ENCODE peak calls at places on chromosomes 7 and 10, in five cellular contexts. Z is neuronal stem cell, H is trophoblast cell, Y is IMR-90, Q is mesenchymal stem cell. F is an unnamed sample.
A peak's percentile ranks its signal among the peaks of the same experiment; 100 is the strongest.

GRCh38 chr10:85790155-85790789 is 576.3 kb downstream of the GRID1 start:
- DNase-seq in Z (no peak), H (no peak), Y (no peak), Q (no peak), F (no peak)

GRCh38 chr10:71068811-71069411 is 143.5 kb upstream of the UNC5B start:
- DNase-seq in Z (no peak), H (no peak), Y (peak; percentile 2), Q (peak; percentile 5), F (peak; percentile 13)

GRCh38 chr7:156675721-156676120 is 35.1 kb downstream of the RNF32 start:
- DNase-seq in Z (no peak), H (no peak), Y (no peak), Q (no peak), F (no peak)

GRCh38 chr10:133245439-133246235 is 8.0 kb downstream of the VENTX start:
- DNase-seq in Z (no peak), H (no peak), Y (no peak), Q (no peak), F (peak; percentile 87)

GRCh38 chr7:121228779-121229178 is 100.0 kb upstream of the WNT16 start:
- DNase-seq in Z (no peak), H (no peak), Y (no peak), Q (no peak), F (no peak)

GRCh38 chr10:125816548-125816947 is 6.5 kb downstream of the UROS start:
- DNase-seq in Z (no peak), H (no peak), Y (no peak), Q (no peak), F (no peak)

GRCh38 chr7:100863406-100863950 is 3.7 kb upstream of the TRIP6 start:
- DNase-seq in Z (no peak), H (no peak), Y (peak; percentile 34), Q (no peak), F (no peak)

GRCh38 chr10:84256510-84257342 is 11.9 kb downstream of the RGR start:
- DNase-seq in Z (peak; percentile 52), H (peak; percentile 48), Y (peak; percentile 51), Q (no peak), F (peak; percentile 75)

GRCh38 chr10:2146079-2146478 is 408.8 kb upstream of the ADARB2 start:
- DNase-seq in Z (no peak), H (no peak), Y (no peak), Q (no peak), F (peak; percentile 59)

GRCh38 chr10:32437334-32437733 is 8.6 kb upstream of the CCDC7 start:
- DNase-seq in Z (no peak), H (no peak), Y (peak; percentile 22), Q (no peak), F (no peak)

GRCh38 chr7:42237891-42238531 is 1.0 kb upstream of the GLI3 start:
- DNase-seq in Z (peak; percentile 76), H (peak; percentile 50), Y (peak; percentile 51), Q (peak; percentile 79), F (peak; percentile 71)

GRCh38 chr7:42234736-42235135 is 2.3 kb downstream of the GLI3 start:
- DNase-seq in Z (no peak), H (peak; percentile 61), Y (no peak), Q (peak; percentile 25), F (no peak)

GRCh38 chr7:42235734-42236133 is 1.3 kb downstream of the GLI3 start:
- DNase-seq in Z (no peak), H (no peak), Y (no peak), Q (peak; percentile 17), F (no peak)

GRCh38 chr7:42237162-42237821 is at the start of gene GLI3:
- DNase-seq in Z (peak; percentile 94), H (peak; percentile 94), Y (peak; percentile 93), Q (peak; percentile 96), F (peak; percentile 96)

DNA sequence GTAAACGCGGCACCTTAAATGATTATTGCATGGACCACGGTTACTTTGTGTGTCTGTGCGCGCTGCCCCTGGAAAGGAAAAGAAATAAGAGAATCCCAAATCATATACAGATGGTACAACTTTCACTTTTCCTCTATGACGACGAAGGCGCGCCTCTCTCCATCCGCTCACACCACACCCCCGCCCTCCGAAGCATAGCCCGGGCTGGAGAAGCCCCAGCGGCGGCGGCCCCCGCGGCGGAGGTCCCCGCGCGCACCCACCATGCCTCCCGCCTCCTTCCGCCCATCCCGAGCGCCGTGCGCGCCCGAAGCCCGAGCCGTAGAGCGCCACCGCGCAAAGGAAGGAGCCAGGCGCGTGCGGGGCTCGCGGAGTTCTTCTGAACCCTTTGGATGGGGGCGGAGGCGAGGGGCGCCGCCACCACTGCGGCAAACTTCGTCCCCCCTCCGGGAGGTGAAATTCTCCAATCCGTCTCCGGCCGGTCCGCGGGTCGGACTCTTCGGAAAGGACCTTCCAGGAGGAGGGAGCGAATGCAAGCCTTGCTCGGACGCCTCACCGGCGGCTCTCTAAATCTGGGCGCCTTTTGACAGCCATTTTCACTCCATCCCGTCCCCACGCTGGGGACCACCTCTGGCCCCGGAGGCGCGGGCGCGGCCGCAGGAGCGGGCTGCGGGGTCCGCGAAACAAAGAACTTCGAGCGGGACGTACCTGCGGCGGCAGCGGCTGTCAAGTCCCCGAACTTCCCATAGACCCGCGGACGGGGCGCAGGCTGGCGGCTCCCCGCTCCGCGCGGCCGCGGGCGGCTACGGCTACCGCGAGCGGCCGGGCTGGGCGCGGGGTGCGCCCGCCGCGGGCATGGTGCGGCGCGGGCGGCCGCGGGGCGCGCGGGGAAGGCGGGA is 495 bp downstream of the GLI3 start:
- DNase-seq in Z (no peak), H (peak; percentile 58), Y (peak; percentile 72), Q (peak; percentile 76), F (peak; percentile 77)
- H3K23ac ChIP-seq in Z (peak overlapping the region; percentile 23), H (no peak overlapping the region), Y (peak overlapping the region; percentile 91), Q (peak overlapping the region; percentile 48), F (peak overlapping the region; percentile 7)

GRCh38 chr7:33950047-33950714 is 44.8 kb downstream of the BMPER start:
- DNase-seq in Z (no peak), H (no peak), Y (no peak), Q (no peak), F (no peak)
- H3K36me3 ChIP-seq in Z (no peaks in the 10 kb centered on the region), H (no peaks in the 10 kb centered on the region), Y (no peaks in the 10 kb centered on the region), Q (no peaks in the 10 kb centered on the region), F (no peaks in the 10 kb centered on the region)

GRCh38 chr7:127377425-127377824 is 15.1 kb downstream of the ZNF800 start:
- DNase-seq in Z (no peak), H (no peak), Y (no peak), Q (no peak), F (no peak)

GRCh38 chr7:127380479-127380878 is 12.0 kb downstream of the ZNF800 start:
- DNase-seq in Z (no peak), H (no peak), Y (no peak), Q (no peak), F (no peak)

GRCh38 chr7:127375626-127376025 is 16.9 kb downstream of the ZNF800 start:
- DNase-seq in Z (no peak), H (no peak), Y (no peak), Q (no peak), F (no peak)

GRCh38 chr7:127379642-127380041 is 12.9 kb downstream of the ZNF800 start:
- DNase-seq in Z (no peak), H (no peak), Y (no peak), Q (no peak), F (no peak)

GRCh38 chr7:127378537-127378936 is 14.0 kb downstream of the ZNF800 start:
- DNase-seq in Z (no peak), H (no peak), Y (no peak), Q (no peak), F (no peak)
- H3K23ac ChIP-seq in Z (no peak overlapping the region), H (no peak overlapping the region), Y (no peak overlapping the region), Q (no peak overlapping the region), F (no peak overlapping the region)

DNA sequence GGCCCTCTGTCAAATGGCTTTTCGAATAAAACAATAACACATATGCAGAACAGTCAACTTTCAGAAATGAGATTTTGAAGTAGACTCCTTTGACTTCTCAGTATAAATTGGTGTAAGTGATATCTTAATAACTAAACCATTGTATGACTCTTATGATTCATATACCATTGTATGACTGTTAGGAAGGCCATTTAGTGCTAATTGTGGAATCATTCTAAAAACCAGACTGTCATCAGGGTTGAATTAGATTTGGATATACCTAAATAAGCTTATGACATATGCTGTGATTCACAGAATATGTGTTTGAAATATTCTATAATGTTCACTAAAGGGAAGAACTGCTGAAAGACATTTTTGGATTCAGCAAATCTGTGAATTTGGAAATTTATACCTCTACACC is 438.0 kb downstream of the MDFIC start:
- DNase-seq in Z (no peak), H (no peak), Y (peak; percentile 33), Q (no peak), F (no peak)
- H3K36me3 ChIP-seq in Z (no peaks in the 10 kb centered on the region), H (no peaks in the 10 kb centered on the region), Y (no peaks in the 10 kb centered on the region), Q (no peaks in the 10 kb centered on the region), F (no peaks in the 10 kb centered on the region)

DNA sequence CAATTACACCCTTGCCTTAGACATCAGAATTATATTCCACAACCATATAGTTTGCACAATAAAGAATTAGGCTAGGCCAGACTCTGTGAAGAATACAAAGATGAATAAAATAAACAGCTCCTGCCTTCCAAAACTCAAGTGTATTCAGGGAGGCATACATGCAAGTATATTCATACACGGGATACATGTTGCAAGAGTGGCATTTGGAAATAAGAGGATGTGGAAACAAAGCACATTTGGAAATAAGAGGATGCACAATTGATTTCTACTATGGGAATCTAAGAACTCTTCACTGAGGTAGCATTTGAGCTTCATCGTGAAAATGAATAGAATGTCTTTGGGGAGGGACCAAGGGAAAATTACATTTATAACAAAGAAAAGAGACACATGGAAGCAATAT is 27.0 kb upstream of the TMEM26 start:
- DNase-seq in Z (no peak), H (no peak), Y (no peak), Q (no peak), F (no peak)
- H3K23ac ChIP-seq in Z (no peak overlapping the region), H (no peak overlapping the region), Y (no peak overlapping the region), Q (no peak overlapping the region), F (no peak overlapping the region)

GRCh38 chr7:45052011-45052410 is 36.8 kb downstream of the NACAD start:
- DNase-seq in Z (no peak), H (no peak), Y (no peak), Q (no peak), F (peak; percentile 97)
- H3K36me3 ChIP-seq in Z (peaks cover 41% of the 10 kb centered on the region), H (peaks cover 6% of the 10 kb centered on the region), Y (peaks cover 11% of the 10 kb centered on the region), Q (peaks cover 24% of the 10 kb centered on the region), F (no peaks in the 10 kb centered on the region)

GRCh38 chr7:96920064-96920463 is 85.3 kb upstream of the DLX6 start:
- DNase-seq in Z (no peak), H (peak; percentile 7), Y (no peak), Q (no peak), F (no peak)
- H3K23ac ChIP-seq in Z (no peak overlapping the region), H (no peak overlapping the region), Y (no peak overlapping the region), Q (no peak overlapping the region), F (no peak overlapping the region)